ENCODE peak calls at places on chromosomes 6 and 20, in nine cellular contexts. T, Q, X, K, G, M, W, J and C are unnamed samples.

GRCh38 chr6:36928547-36928918 is 26.0 kb upstream of the PI16 start:
- DNase-seq in T (no peak), Q (no peak), X (peak; percentile 31), K (peak; percentile 40), G (no peak), M (no peak), W (no peak), J (no peak), C (no peak)

GRCh38 chr20:36102306-36102705 is 52.2 kb upstream of the EPB41L1 start:
- DNase-seq in T (no peak), Q (no peak), X (no peak), K (no peak), G (no peak), M (no peak), W (no peak), J (no peak), C (no peak)

GRCh38 chr6:52221302-52221701 is 23.0 kb downstream of the IL17F start:
- DNase-seq in T (no peak), Q (no peak), X (no peak), K (no peak), G (no peak), M (no peak), W (peak; percentile 77), J (no peak), C (no peak)

GRCh38 chr6:131068165-131068564 is 5.1 kb upstream of the EPB41L2 start:
- DNase-seq in T (no peak), Q (no peak), X (no peak), K (no peak), G (no peak), M (no peak), W (no peak), J (no peak), C (no peak)

GRCh38 chr6:142289687-142290086 is 12.1 kb upstream of the ADGRG6 start:
- DNase-seq in T (no peak), Q (no peak), X (no peak), K (no peak), G (no peak), M (no peak), W (no peak), J (no peak), C (no peak)

GRCh38 chr6:90574610-90575009 is 12.3 kb downstream of the MAP3K7 start:
- DNase-seq in T (no peak), Q (no peak), X (no peak), K (no peak), G (no peak), M (no peak), W (no peak), J (no peak), C (no peak)

GRCh38 chr20:63498950-63499332 is at the start of gene EEF1A2:
- DNase-seq in T (no peak), Q (peak; percentile 52), X (peak; percentile 77), K (no peak), G (peak; percentile 86), M (no peak), W (no peak), J (peak; percentile 51), C (no peak)

GRCh38 chr6:1351381-1352008 is 37.9 kb upstream of the FOXF2 start:
- DNase-seq in T (no peak), Q (no peak), X (no peak), K (no peak), G (no peak), M (peak; percentile 17), W (no peak), J (no peak), C (no peak)

GRCh38 chr6:44078795-44079671 is 48.2 kb downstream of the MRPL14 start:
- DNase-seq in T (peak; percentile 72), Q (peak; percentile 62), X (peak; percentile 42), K (peak; percentile 82), G (no peak), M (peak; percentile 82), W (peak; percentile 75), J (peak; percentile 57), C (peak; percentile 60)

GRCh38 chr6:156795825-156796224 is 18.6 kb downstream of the ARID1B start:
- DNase-seq in T (no peak), Q (no peak), X (no peak), K (no peak), G (no peak), M (no peak), W (peak; percentile 53), J (no peak), C (no peak)

GRCh38 chr20:4985658-4986057 is 15.7 kb downstream of the SLC23A2 start:
- DNase-seq in T (no peak), Q (no peak), X (no peak), K (no peak), G (no peak), M (no peak), W (peak; percentile 83), J (no peak), C (no peak)

GRCh38 chr6:28537065-28537464 is 11.4 kb downstream of the GPX5 start:
- DNase-seq in T (no peak), Q (no peak), X (no peak), K (no peak), G (no peak), M (peak; percentile 69), W (peak; percentile 10), J (no peak), C (no peak)

GRCh38 chr6:116136933-116137340 is 11.0 kb upstream of the COL10A1 start:
- DNase-seq in T (no peak), Q (peak; percentile 10), X (no peak), K (no peak), G (no peak), M (no peak), W (peak; percentile 38), J (no peak), C (no peak)

GRCh38 chr6:26223677-26224546 is 136.7 kb downstream of the HFE start:
- DNase-seq in T (peak; percentile 83), Q (peak; percentile 86), X (no peak), K (peak; percentile 79), G (peak; percentile 72), M (peak; percentile 96), W (peak; percentile 97), J (peak; percentile 55), C (peak; percentile 91)